ENCODE peak calls at places on chromosome 20, in six cellular contexts. C, J, K, X, O and M are unnamed samples.

GRCh38 chr20:57621426-57622200 is 1.4 kb upstream of the ZBP1 start:
- DNase-seq in X (no peak), J (no peak), O (no peak), K (no peak), C (no peak), M (no peak)

GRCh38 chr20:10654630-10655029 is 19.2 kb downstream of the JAG1 start:
- DNase-seq in K (peak), J (no peak), O (no peak), X (no peak), C (no peak), M (no peak)

GRCh38 chr20:14536738-14537137 is 199.3 kb upstream of the FLRT3 start:
- DNase-seq in J (no peak), O (no peak), K (no peak), C (no peak), X (no peak), M (no peak)

GRCh38 chr20:3218307-3218988 is 9.2 kb downstream of the ITPA start:
- DNase-seq in X (no peak), O (peak), K (no peak), J (peak), C (peak), M (no peak)

GRCh38 chr20:23412026-23412425 is 9.3 kb downstream of the NAPB start:
- DNase-seq in O (peak), K (no peak), J (no peak), C (no peak), X (no peak), M (no peak)

GRCh38 chr20:36154696-36155628 is at the start of gene EPB41L1:
- DNase-seq in O (no peak), X (no peak), C (no peak), K (no peak), J (peak), M (no peak)

GRCh38 chr20:4151991-4152695 is 136.8 kb upstream of the RNF24 start:
- DNase-seq in C (no peak), K (peak), O (no peak), J (no peak), X (no peak), M (no peak)

GRCh38 chr20:31440012-31440659 is at the start of gene DEFB123:
- DNase-seq in K (no peak), X (no peak), O (no peak), J (no peak), C (no peak), M (no peak)

GRCh38 chr20:52985687-52986086 is 13.5 kb downstream of the TSHZ2 start:
- DNase-seq in X (no peak), J (no peak), O (no peak), C (no peak), K (no peak), M (no peak)

GRCh38 chr20:25081065-25081729 is 744 bp downstream of the VSX1 start:
- DNase-seq in X (no peak), K (no peak), O (no peak), J (no peak), C (peak), M (no peak)

GRCh38 chr20:46056970-46057855 is 28.2 kb downstream of the SLC12A5 start:
- DNase-seq in K (no peak), O (no peak), J (peak), C (no peak), X (no peak), M (no peak)

GRCh38 chr20:49693435-49694171 is 20.1 kb downstream of the B4GALT5 start:
- DNase-seq in X (no peak), K (no peak), J (no peak), C (no peak), O (no peak), M (no peak)

GRCh38 chr20:47332381-47333206 is 23.9 kb downstream of the ZMYND8 start:
- DNase-seq in K (no peak), J (no peak), O (no peak), C (no peak), X (no peak), M (no peak)

GRCh38 chr20:56630086-56630493 is 984 bp downstream of the TFAP2C start:
- DNase-seq in C (no peak), O (no peak), J (peak), X (no peak), K (no peak), M (no peak)

GRCh38 chr20:53247460-53248103 is 275.4 kb downstream of the TSHZ2 start:
- DNase-seq in J (no peak), K (no peak), C (no peak), X (no peak), O (no peak), M (no peak)

GRCh38 chr20:11302436-11302835 is 615.3 kb upstream of the BTBD3 start:
- DNase-seq in C (no peak), J (no peak), K (no peak), X (peak), O (no peak), M (no peak)

GRCh38 chr20:16816192-16816591 is 68.0 kb downstream of the OTOR start:
- DNase-seq in K (no peak), X (no peak), C (no peak), O (no peak), J (no peak), M (no peak)

GRCh38 chr20:61538481-61539265 is 286.6 kb downstream of the CDH4 start:
- DNase-seq in K (no peak), J (no peak), C (no peak), O (no peak), X (no peak), M (no peak)

GRCh38 chr20:18590163-18590562 is 2.3 kb downstream of the DTD1 start:
- DNase-seq in C (no peak), J (no peak), K (no peak), X (no peak), O (no peak), M (no peak)

GRCh38 chr20:22821081-22821480 is 214.0 kb upstream of the SSTR4 start:
- DNase-seq in O (no peak), K (no peak), J (no peak), C (no peak), X (no peak), M (no peak)

GRCh38 chr20:25254986-25255680 is 7.2 kb downstream of the PYGB start:
- DNase-seq in O (peak), X (no peak), J (peak), K (no peak), C (no peak), M (no peak)

GRCh38 chr20:58900292-58900931 is 47.9 kb downstream of the GNAS start:
- DNase-seq in O (no peak), J (no peak), K (no peak), C (no peak), X (no peak), M (no peak)

GRCh38 chr20:7798176-7798575 is 142.1 kb downstream of the HAO1 start:
- DNase-seq in C (no peak), X (no peak), O (no peak), J (no peak), K (no peak), M (no peak)

GRCh38 chr20:35831029-35831428 is 59.2 kb downstream of the PHF20 start:
- DNase-seq in J (no peak), K (no peak), X (no peak), O (no peak), C (no peak), M (no peak)

GRCh38 chr20:46458891-46459750 is 52.7 kb upstream of the ELMO2 start:
- DNase-seq in O (no peak), C (no peak), J (peak), K (peak), X (no peak), M (no peak)

GRCh38 chr20:61436674-61437279 is 184.7 kb downstream of the CDH4 start:
- DNase-seq in O (no peak), C (no peak), J (no peak), K (no peak), X (no peak), M (no peak)

GRCh38 chr20:53582574-53583351 is 10.9 kb downstream of the ZNF217 start:
- DNase-seq in O (peak), C (peak), X (peak), K (no peak), J (no peak), M (no peak)

GRCh38 chr20:17761612-17762011 is 61.8 kb downstream of the BANF2 start:
- DNase-seq in C (no peak), O (no peak), X (no peak), J (no peak), K (no peak), M (no peak)

GRCh38 chr20:23782366-23782983 is 31.7 kb upstream of the CST1 start:
- DNase-seq in X (no peak), J (no peak), O (no peak), C (no peak), K (no peak), M (no peak)

GRCh38 chr20:5482791-5483190 is 166.0 kb upstream of the PROKR2 start:
- DNase-seq in O (no peak), C (no peak), J (no peak), K (no peak), X (no peak), M (peak)

GRCh38 chr20:21435576-21435975 is 38.2 kb upstream of the NKX2-4 start:
- DNase-seq in O (no peak), C (no peak), J (no peak), X (no peak), K (no peak), M (no peak)

GRCh38 chr20:33925867-33926266 is 67.8 kb upstream of the RALY start:
- DNase-seq in J (no peak), O (no peak), C (no peak), K (no peak), X (no peak), M (no peak)

GRCh38 chr20:29878281-29878741 is 1379.2 kb upstream of the DEFB115 start:
- DNase-seq in O (no peak), K (no peak), X (no peak), C (peak), J (peak), M (no peak)

GRCh38 chr20:1860446-1860845 is 34.8 kb upstream of the SIRPA start:
- DNase-seq in O (no peak), J (no peak), K (no peak), X (no peak), C (no peak), M (no peak)

GRCh38 chr20:6580486-6580885 is 187.0 kb upstream of the BMP2 start:
- DNase-seq in X (no peak), K (no peak), O (peak), C (no peak), J (peak), M (no peak)

GRCh38 chr20:53794529-53795115 is 201.0 kb upstream of the ZNF217 start:
- DNase-seq in K (no peak), C (no peak), O (no peak), X (no peak), J (no peak), M (no peak)

GRCh38 chr20:20668639-20669038 is 43.8 kb downstream of the RALGAPA2 start:
- DNase-seq in X (no peak), J (no peak), O (no peak), K (peak), C (no peak), M (no peak)

GRCh38 chr20:61299613-61300012 is 47.6 kb downstream of the CDH4 start:
- DNase-seq in X (no peak), J (no peak), O (no peak), K (no peak), C (no peak), M (no peak)

GRCh38 chr20:5786930-5787826 is 37.0 kb downstream of the SHLD1 start:
- DNase-seq in X (no peak), C (no peak), K (no peak), O (no peak), J (no peak), M (no peak)

GRCh38 chr20:32467506-32468312 is 109.6 kb downstream of the ASXL1 start:
- DNase-seq in K (no peak), O (no peak), J (no peak), C (no peak), X (no peak), M (no peak)
- H3K27ac ChIP-seq in K (no peak), O (no peak), J (peak), C (peak), X (no peak), M (no peak)

GRCh38 chr20:309841-310644 is 12.7 kb downstream of the ZCCHC3 start:
- DNase-seq in X (peak), K (no peak), C (peak), J (peak), O (peak), M (peak)
- H3K27ac ChIP-seq in X (peak), K (no peak), C (no peak), J (peak), O (peak), M (peak)

GRCh38 chr20:37200376-37200775 is 21.0 kb upstream of the MROH8 start:
- DNase-seq in C (no peak), X (no peak), J (no peak), O (no peak), K (no peak), M (no peak)

GRCh38 chr20:37202267-37202943 is 23.1 kb upstream of the MROH8 start:
- DNase-seq in O (no peak), X (peak), C (no peak), J (no peak), K (no peak), M (peak)

GRCh38 chr20:37198962-37199660 is 19.8 kb upstream of the MROH8 start:
- DNase-seq in K (no peak), O (peak), J (no peak), C (no peak), X (no peak), M (peak)

GRCh38 chr20:37201827-37202162 is 22.4 kb upstream of the MROH8 start:
- DNase-seq in K (no peak), X (no peak), J (no peak), O (no peak), C (no peak), M (no peak)

DNA sequence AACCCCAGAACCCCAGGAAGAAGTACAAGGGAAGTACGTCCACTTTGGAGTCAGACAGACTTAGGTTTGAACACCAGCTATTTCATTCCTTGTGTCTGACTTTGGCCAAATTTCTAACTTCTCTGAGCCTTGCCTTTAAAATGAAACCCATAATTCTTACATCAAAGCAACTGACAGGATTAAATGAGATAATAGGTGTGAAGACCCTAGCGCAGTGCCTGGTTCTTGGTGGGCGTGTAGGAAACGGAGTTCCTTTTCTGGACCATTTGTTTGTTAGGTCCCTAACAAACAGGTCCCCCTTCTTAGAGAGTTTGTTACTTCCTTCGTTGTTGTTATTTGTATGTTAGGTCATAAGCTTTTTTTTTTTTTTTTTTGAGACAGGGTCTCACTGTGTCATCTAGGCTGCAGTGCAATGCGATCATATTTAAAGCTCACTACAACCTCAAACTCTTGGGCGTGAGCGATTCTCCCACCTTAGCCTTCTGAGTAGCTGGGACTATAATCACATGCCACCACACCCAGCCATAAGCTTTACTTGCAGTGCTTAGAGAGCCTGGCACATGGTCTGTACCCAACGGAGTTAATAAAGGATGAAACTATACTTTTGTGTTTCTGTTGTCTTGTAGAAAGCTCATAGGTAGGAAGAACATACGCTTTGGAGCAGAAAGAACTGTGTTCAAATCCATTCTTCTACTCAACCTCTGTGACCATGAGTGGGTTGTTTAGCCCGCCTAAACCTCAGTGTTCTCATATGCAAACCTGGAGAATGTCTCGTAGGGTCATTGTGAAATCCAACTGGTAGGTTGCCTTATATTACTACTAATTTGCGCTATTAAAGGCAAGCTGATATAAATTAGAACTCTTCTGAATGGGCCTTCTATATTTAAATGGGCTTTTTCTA is 21.8 kb upstream of the MROH8 start:
- DNase-seq in C (no peak), K (no peak), X (no peak), O (no peak), J (no peak), M (no peak)
- H3K27ac ChIP-seq in C (no peak), K (no peak), X (no peak), O (no peak), J (no peak), M (peak)

GRCh38 chr20:44532248-44532980 is 10.5 kb upstream of the SERINC3 start:
- DNase-seq in X (no peak), K (no peak), O (no peak), C (no peak), J (peak), M (no peak)
- H3K27ac ChIP-seq in X (no peak), K (no peak), O (peak), C (no peak), J (peak), M (peak)

DNA sequence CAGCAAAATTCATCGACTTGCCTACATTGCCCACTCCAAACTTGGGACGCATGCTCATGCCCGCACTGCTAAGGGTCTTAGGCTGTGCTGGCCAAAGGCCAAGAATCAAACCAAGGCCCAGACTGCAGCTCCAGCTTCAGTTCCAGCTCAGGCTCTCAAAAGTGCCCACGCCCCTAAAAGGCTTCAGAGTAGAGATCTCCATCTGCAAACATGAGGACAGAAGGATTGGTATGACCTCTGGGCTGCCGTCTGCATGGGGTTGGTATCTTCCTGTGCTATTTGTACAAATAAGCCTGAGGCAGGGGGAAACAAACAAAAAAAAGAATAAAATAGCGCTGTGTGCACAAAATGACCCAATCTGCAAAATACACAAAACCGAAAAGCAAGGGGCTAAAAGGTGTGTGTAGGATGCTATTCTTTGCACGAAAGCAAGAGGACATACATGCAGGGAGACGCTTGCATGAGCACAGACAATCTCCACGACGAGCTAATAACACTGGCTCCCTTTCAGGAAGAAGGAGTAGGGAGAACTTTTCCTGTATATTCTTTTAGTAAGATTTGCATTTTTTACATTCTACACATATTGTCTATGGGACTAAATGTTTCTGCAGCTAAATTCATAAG is 33.2 kb downstream of the ATP9A start:
- DNase-seq in C (no peak), O (no peak), K (no peak), X (no peak), J (no peak), M (no peak)
- H3K27ac ChIP-seq in C (no peak), O (no peak), K (no peak), X (no peak), J (no peak), M (no peak)

GRCh38 chr20:62561182-62561581 is 81.1 kb upstream of the SLCO4A1 start:
- DNase-seq in O (no peak), X (no peak), K (no peak), J (no peak), C (no peak), M (no peak)

GRCh38 chr20:62561948-62562347 is 80.4 kb upstream of the SLCO4A1 start:
- DNase-seq in K (no peak), J (no peak), O (peak), X (no peak), C (no peak), M (no peak)

GRCh38 chr20:62564456-62565245 is 77.7 kb upstream of the SLCO4A1 start:
- DNase-seq in C (no peak), X (no peak), J (no peak), K (no peak), O (no peak), M (no peak)

GRCh38 chr20:62563561-62563960 is 78.7 kb upstream of the SLCO4A1 start:
- DNase-seq in C (no peak), X (no peak), O (no peak), K (no peak), J (no peak), M (no peak)

DNA sequence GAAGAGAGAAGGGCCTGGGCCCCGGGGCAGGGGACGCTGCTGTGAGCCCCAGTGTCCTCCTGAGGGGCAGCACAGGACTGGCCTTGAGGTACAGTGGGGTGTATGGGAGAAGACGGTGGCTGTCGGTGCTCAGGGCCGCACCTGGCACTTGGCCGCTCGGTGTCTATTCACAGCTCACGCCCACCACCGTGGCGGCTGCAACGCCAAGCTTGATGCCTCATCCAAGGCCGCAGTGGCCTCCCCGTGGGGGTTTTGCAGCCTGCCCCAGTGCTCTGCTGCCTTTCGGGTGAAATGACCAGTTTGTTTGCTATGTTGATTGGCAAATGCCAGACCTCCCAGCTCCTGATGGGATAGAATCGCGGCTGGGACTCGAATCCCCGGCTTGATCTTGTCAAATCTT is 79.5 kb upstream of the SLCO4A1 start:
- DNase-seq in K (no peak), O (no peak), J (no peak), C (no peak), X (no peak), M (no peak)
- H3K27ac ChIP-seq in K (no peak), O (peak), J (peak), C (no peak), X (no peak), M (no peak)

GRCh38 chr20:64234291-64234791 is 21.2 kb upstream of the PCMTD2 start:
- DNase-seq in J (no peak), C (no peak), X (no peak), O (no peak), K (no peak), M (no peak)

GRCh38 chr20:64231621-64232550 is 23.7 kb upstream of the PCMTD2 start:
- DNase-seq in O (no peak), J (no peak), C (no peak), K (no peak), X (no peak), M (no peak)

GRCh38 chr20:64236137-64237088 is 19.1 kb upstream of the PCMTD2 start:
- DNase-seq in J (no peak), K (no peak), X (no peak), O (no peak), C (no peak), M (no peak)

GRCh38 chr20:64232794-64233193 is 22.8 kb upstream of the PCMTD2 start:
- DNase-seq in K (no peak), O (no peak), C (no peak), X (no peak), J (no peak), M (no peak)

DNA sequence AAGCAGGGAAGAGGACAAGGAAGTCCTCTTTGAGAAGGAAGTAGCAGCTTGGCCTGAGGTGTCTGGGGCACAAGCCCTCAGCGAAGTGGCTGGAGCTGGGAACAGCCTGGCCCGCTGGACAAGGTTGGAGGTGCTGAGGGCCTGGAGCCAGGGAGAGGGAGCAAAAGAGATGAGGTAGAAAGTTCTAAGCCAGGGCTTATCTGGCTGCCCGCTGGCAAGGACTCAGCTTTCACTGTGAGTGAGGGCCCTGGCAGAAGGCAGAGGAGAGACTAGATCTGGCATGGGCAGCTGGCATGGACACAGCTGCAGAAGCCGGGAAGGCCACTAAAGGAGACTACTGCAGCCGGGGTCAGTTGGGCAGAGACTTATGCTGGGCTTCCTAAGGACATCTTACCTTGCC is 21.8 kb upstream of the PCMTD2 start:
- DNase-seq in C (no peak), K (no peak), J (peak), X (no peak), O (peak), M (no peak)
- H3K27ac ChIP-seq in C (no peak), K (no peak), J (peak), X (no peak), O (peak), M (no peak)